ENCODE peak calls at places on chromosomes 6 and 20, in nine cellular contexts. Q, I, Z, W, S, U, T, F and R are unnamed samples.

GRCh38 chr6:147678256-147678655 is 169.8 kb downstream of the SAMD5 start:
- DNase-seq in T (no peak), F (no peak), U (no peak), I (no peak), W (no peak), Q (no peak), Z (no peak), S (no peak), R (no peak)

GRCh38 chr6:11731423-11731822 is 47.2 kb downstream of the ADTRP start:
- DNase-seq in T (no peak), S (no peak), W (no peak), Q (no peak), Z (no peak), U (no peak), F (no peak), I (no peak), R (no peak)

GRCh38 chr20:45044084-45044573 is 56.8 kb downstream of the KCNS1 start:
- DNase-seq in Z (no peak), S (no peak), Q (peak; percentile 38), T (peak; percentile 21), I (peak; percentile 56), U (no peak), F (no peak), W (no peak), R (no peak)

GRCh38 chr6:168765710-168766109 is 324.7 kb downstream of the SMOC2 start:
- DNase-seq in T (no peak), Z (no peak), I (no peak), U (no peak), W (no peak), S (no peak), F (no peak), Q (no peak), R (no peak)

GRCh38 chr6:127273499-127273898 is 6.8 kb downstream of the RNF146 start:
- DNase-seq in F (no peak), S (no peak), W (no peak), Q (no peak), U (no peak), T (no peak), I (no peak), Z (no peak), R (no peak)

GRCh38 chr20:34528921-34529297 is 12.7 kb downstream of the DYNLRB1 start:
- DNase-seq in I (no peak), Q (no peak), Z (peak; percentile 18), F (no peak), W (no peak), U (no peak), S (no peak), T (no peak), R (peak; percentile 73)

GRCh38 chr6:43814111-43814510 is 44.1 kb downstream of the VEGFA start:
- DNase-seq in W (no peak), Z (no peak), I (no peak), Q (no peak), T (no peak), U (no peak), F (no peak), S (no peak), R (no peak)

GRCh38 chr6:33696538-33697518 is 14.7 kb downstream of the UQCC2 start:
- DNase-seq in F (peak; percentile 56), W (no peak), I (peak; percentile 75), Q (no peak), U (no peak), T (peak; percentile 13), Z (no peak), S (no peak), R (peak; percentile 26)